ENCODE peak calls at places on chromosome 4, in four cellular contexts. H is mammary epithelial cell; S is CD8-positive, alpha-beta T cell; F is cardiac muscle cell. E is an unnamed sample.

GRCh38 chr4:153205028-153205648 is 895 bp downstream of the TRIM2 start:
- DNase-seq in S (peak), F (no peak), H (no peak), E (no peak)

GRCh38 chr4:159268607-159269006 is 165.7 kb downstream of the RAPGEF2 start:
- DNase-seq in H (no peak), F (no peak), S (no peak), E (no peak)

GRCh38 chr4:189785257-189785656 is 155.4 kb upstream of the FRG1 start:
- DNase-seq in H (no peak), F (no peak), S (no peak), E (no peak)

GRCh38 chr4:156472624-156473023 is 499.0 kb downstream of the PDGFC start:
- DNase-seq in F (no peak), S (no peak), H (peak), E (peak)

GRCh38 chr4:57190651-57191481 is 80.7 kb upstream of the IGFBP7 start:
- DNase-seq in H (peak), F (peak), S (no peak), E (peak)

GRCh38 chr4:40916880-40917279 is 167.1 kb downstream of the NSUN7 start:
- DNase-seq in F (peak), S (no peak), H (no peak), E (no peak)

GRCh38 chr4:67879486-67879885 is 4.3 kb downstream of the TMPRSS11D start:
- DNase-seq in S (no peak), H (no peak), F (peak), E (no peak)

GRCh38 chr4:122798101-122798500 is 28.5 kb upstream of the FGF2 start:
- DNase-seq in F (peak), S (no peak), H (peak), E (peak)

GRCh38 chr4:492412-492811 is 6.5 kb downstream of the ZNF721 start:
- DNase-seq in F (no peak), S (no peak), H (no peak), E (no peak)

GRCh38 chr4:56469489-56470210 is 2.2 kb downstream of the SRP72 start:
- DNase-seq in F (peak), H (no peak), S (no peak), E (no peak)

GRCh38 chr4:41883988-41884737 is 51.1 kb upstream of the TMEM33 start:
- DNase-seq in S (no peak), F (no peak), H (no peak), E (no peak)

GRCh38 chr4:145909331-145909730 is 29.3 kb downstream of the ZNF827 start:
- DNase-seq in F (peak), H (peak), S (no peak), E (no peak)

GRCh38 chr4:48640225-48640624 is 139.9 kb downstream of the FRYL start:
- DNase-seq in S (no peak), H (no peak), F (no peak), E (no peak)
- H3K27ac ChIP-seq in S (no peak), H (no peak), F (no peak), E (no peak)

GRCh38 chr4:119030536-119030890 is 105.1 kb upstream of the MYOZ2 start:
- DNase-seq in S (no peak), H (no peak), F (no peak), E (no peak)

GRCh38 chr4:119028296-119028695 is 107.3 kb upstream of the MYOZ2 start:
- DNase-seq in F (no peak), S (no peak), H (no peak), E (no peak)

GRCh38 chr4:119027815-119028214 is 107.8 kb upstream of the MYOZ2 start:
- DNase-seq in S (no peak), F (no peak), H (no peak), E (no peak)

GRCh38 chr4:119031218-119031617 is 104.4 kb upstream of the MYOZ2 start:
- DNase-seq in S (no peak), F (no peak), H (no peak), E (no peak)

GRCh38 chr4:119029847-119030535 is 105.6 kb upstream of the MYOZ2 start:
- DNase-seq in F (no peak), S (no peak), H (no peak), E (no peak)
- H3K27ac ChIP-seq in F (no peak), S (no peak), H (no peak), E (no peak)

GRCh38 chr4:8331567-8331955 is 62.0 kb downstream of the HTRA3 start:
- DNase-seq in H (no peak), F (no peak), S (no peak), E (no peak)
- H3K27ac ChIP-seq in H (no peak), F (no peak), S (no peak), E (no peak)

GRCh38 chr4:138030375-138030774 is 211.8 kb downstream of the SLC7A11 start:
- DNase-seq in H (no peak), S (no peak), F (no peak), E (no peak)

GRCh38 chr4:138037716-138038115 is 204.4 kb downstream of the SLC7A11 start:
- DNase-seq in H (no peak), F (peak), S (no peak), E (peak)

GRCh38 chr4:138035781-138036258 is 206.3 kb downstream of the SLC7A11 start:
- DNase-seq in S (no peak), H (peak), F (peak), E (peak)

GRCh38 chr4:138039010-138039409 is 203.1 kb downstream of the SLC7A11 start:
- DNase-seq in S (no peak), H (peak), F (no peak), E (peak)

GRCh38 chr4:138034871-138035270 is 207.3 kb downstream of the SLC7A11 start:
- DNase-seq in F (peak), H (peak), S (no peak), E (peak)
- H3K27ac ChIP-seq in F (no peak), H (peak), S (no peak), E (no peak)

DNA sequence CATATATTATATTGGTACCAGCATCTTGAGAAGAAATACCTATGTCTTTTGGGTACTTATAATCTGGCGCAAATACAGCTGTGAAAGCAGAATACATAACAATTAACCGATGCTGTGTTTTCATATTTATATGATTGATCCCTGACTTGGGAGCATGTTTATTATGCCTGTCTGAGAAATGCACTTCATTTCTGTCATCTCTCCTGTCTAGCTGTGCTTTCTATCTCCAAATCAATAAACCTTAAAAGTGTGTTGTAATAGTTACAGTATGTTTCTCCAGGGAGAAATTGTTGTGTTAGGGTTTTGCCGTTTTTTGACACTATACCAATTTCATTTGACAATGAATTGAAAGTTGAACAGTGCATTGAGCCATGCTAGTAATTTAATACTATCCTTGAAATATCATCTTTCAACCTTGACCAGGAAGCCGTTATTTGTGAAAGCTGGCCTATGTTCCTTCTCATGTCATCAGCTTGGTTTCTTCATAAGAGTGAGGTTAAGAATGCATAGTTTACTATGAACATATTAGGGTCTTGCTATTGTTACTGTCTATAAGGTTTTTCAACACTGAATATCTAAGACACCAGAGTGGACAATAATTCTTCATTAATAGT is 206.2 kb upstream of the PCDH18 start:
- DNase-seq in S (no peak), H (no peak), F (peak), E (peak)
- H3K27ac ChIP-seq in S (no peak), H (no peak), F (no peak), E (no peak)

GRCh38 chr4:52016985-52017384 is 3.2 kb downstream of the LRRC66 start:
- DNase-seq in H (no peak), F (no peak), S (no peak), E (no peak)
- H3K27ac ChIP-seq in H (no peak), F (no peak), S (no peak), E (no peak)

DNA sequence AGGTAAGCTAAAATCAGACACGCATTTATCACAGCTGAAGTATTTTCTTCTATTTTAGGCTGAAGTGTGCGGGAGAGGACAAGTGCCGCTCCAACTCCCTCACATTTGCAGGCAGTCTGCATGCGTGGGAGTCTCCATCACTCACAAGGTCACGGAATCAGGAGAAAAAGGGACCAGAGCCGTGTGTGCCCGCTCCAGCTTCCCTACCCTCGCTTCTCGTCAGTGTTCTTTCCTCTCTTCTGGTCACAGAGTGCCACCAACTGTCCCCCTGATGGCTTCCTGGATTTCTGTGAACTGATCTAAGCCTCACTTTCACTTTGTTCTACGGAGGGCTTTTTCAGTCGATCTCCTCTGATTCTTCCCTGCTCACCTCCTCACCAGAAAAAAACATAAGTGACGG is 407.3 kb upstream of the AADAT start:
- DNase-seq in S (no peak), F (no peak), H (peak), E (no peak)
- H3K27ac ChIP-seq in S (peak), F (no peak), H (no peak), E (no peak)

DNA sequence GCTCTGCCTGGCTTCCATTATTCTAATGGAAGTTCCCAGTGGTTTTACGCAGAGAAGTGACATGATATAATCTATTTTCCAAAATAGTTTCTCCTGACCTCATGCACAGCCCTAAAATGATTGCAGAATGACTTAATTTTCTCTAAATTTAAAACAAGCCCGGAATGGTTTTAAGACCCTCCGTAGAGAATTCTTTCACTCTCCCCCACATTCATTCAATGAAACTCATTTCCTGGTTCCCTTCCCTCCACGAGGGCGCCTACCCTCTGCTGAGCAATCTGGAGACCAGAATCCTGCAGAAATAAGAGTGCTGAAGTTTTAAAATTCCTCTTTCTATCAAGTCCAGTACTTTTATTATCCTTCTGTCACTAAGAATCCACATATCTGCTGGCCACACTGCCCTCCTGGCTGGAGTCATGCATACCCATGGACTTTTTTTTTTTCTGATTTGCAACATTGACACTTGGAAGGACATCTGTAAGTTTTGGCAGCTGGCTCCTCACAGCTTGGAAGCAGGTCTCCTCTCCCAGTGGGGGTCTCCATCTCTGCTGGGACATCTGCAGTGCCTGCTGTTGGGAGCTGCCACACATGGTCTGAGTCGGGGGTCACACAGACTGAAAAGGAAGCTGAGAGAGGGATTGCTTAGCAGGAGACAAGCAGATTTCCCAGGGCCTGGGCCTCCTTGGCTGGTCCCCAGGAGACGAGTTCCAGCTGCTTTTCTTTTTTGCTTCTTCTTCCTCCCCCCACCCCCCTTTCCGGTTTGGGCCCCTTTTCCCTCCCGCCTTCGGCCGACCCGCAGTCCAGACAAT is 86.1 kb downstream of the SOWAHB start:
- DNase-seq in F (peak), S (no peak), H (no peak), E (peak)
- H3K27ac ChIP-seq in F (no peak), S (no peak), H (no peak), E (peak)